ENCODE peak calls at places on chromosomes 16 and 17, in eight cellular contexts. One of them, this sample, is unnamed.

GRCh38 chr17:15083225-15083624 is 181.9 kb downstream of the PMP22 start:
- DNase-seq in heart right ventricle: no peak
- DNase-seq in astrocyte: no peak
- DNase-seq in kidney: no peak
- DNase-seq in kidney epithelial cell: no peak
- DNase-seq in MCF 10A: no peak
- DNase-seq in foreskin fibroblast: no peak
- DNase-seq in astrocyte of the spinal cord: no peak
- DNase-seq in this sample: no peak

GRCh38 chr17:75034236-75034908 is 12.4 kb downstream of the ATP5PD start:
- DNase-seq in heart right ventricle: peak; percentile 90
- DNase-seq in astrocyte: peak; percentile 71
- DNase-seq in kidney: peak; percentile 93
- DNase-seq in kidney epithelial cell: no peak
- DNase-seq in MCF 10A: peak; percentile 96
- DNase-seq in foreskin fibroblast: peak; percentile 93
- DNase-seq in astrocyte of the spinal cord: peak; percentile 87
- DNase-seq in this sample: peak; percentile 71

GRCh38 chr17:74807925-74808324 is 31.8 kb upstream of the NAT9 start:
- DNase-seq in heart right ventricle: no peak
- DNase-seq in astrocyte: no peak
- DNase-seq in kidney: no peak
- DNase-seq in kidney epithelial cell: no peak
- DNase-seq in MCF 10A: no peak
- DNase-seq in foreskin fibroblast: peak; percentile 16
- DNase-seq in astrocyte of the spinal cord: no peak
- DNase-seq in this sample: no peak

GRCh38 chr17:79513805-79514535 is 96.9 kb downstream of the RBFOX3 start:
- DNase-seq in heart right ventricle: no peak
- DNase-seq in astrocyte: no peak
- DNase-seq in kidney: no peak
- DNase-seq in kidney epithelial cell: no peak
- DNase-seq in MCF 10A: no peak
- DNase-seq in foreskin fibroblast: no peak
- DNase-seq in astrocyte of the spinal cord: no peak
- DNase-seq in this sample: no peak

GRCh38 chr17:40113961-40114272 is 7.9 kb upstream of the MSL1 start:
- DNase-seq in heart right ventricle: no peak
- DNase-seq in astrocyte: peak; percentile 58
- DNase-seq in kidney: no peak
- DNase-seq in kidney epithelial cell: no peak
- DNase-seq in MCF 10A: no peak
- DNase-seq in foreskin fibroblast: peak; percentile 66
- DNase-seq in astrocyte of the spinal cord: no peak
- DNase-seq in this sample: no peak

GRCh38 chr17:70127221-70127873 is 42.0 kb upstream of the KCNJ2 start:
- DNase-seq in heart right ventricle: no peak
- DNase-seq in astrocyte: no peak
- DNase-seq in kidney: no peak
- DNase-seq in kidney epithelial cell: no peak
- DNase-seq in MCF 10A: no peak
- DNase-seq in foreskin fibroblast: no peak
- DNase-seq in astrocyte of the spinal cord: no peak
- DNase-seq in this sample: no peak

GRCh38 chr17:67492251-67492740 is 115.2 kb downstream of the PITPNC1 start:
- DNase-seq in heart right ventricle: no peak
- DNase-seq in astrocyte: no peak
- DNase-seq in kidney: no peak
- DNase-seq in kidney epithelial cell: no peak
- DNase-seq in MCF 10A: no peak
- DNase-seq in foreskin fibroblast: no peak
- DNase-seq in astrocyte of the spinal cord: no peak
- DNase-seq in this sample: no peak

GRCh38 chr17:64092952-64093451 is 36.9 kb downstream of the ERN1 start:
- DNase-seq in heart right ventricle: no peak
- DNase-seq in astrocyte: no peak
- DNase-seq in kidney: no peak
- DNase-seq in kidney epithelial cell: no peak
- DNase-seq in MCF 10A: no peak
- DNase-seq in foreskin fibroblast: no peak
- DNase-seq in astrocyte of the spinal cord: no peak
- DNase-seq in this sample: no peak

GRCh38 chr17:11991461-11991860 is 5.8 kb downstream of the ZNF18 start:
- DNase-seq in heart right ventricle: no peak
- DNase-seq in astrocyte: no peak
- DNase-seq in kidney: no peak
- DNase-seq in kidney epithelial cell: no peak
- DNase-seq in MCF 10A: no peak
- DNase-seq in foreskin fibroblast: no peak
- DNase-seq in astrocyte of the spinal cord: no peak
- DNase-seq in this sample: no peak

GRCh38 chr16:55821210-55821609 is 11.7 kb downstream of the CES1 start:
- DNase-seq in heart right ventricle: no peak
- DNase-seq in astrocyte: no peak
- DNase-seq in kidney: no peak
- DNase-seq in kidney epithelial cell: no peak
- DNase-seq in MCF 10A: no peak
- DNase-seq in foreskin fibroblast: no peak
- DNase-seq in astrocyte of the spinal cord: no peak
- DNase-seq in this sample: no peak

GRCh38 chr17:1997587-1998425 is 27.3 kb downstream of the RTN4RL1 start:
- DNase-seq in heart right ventricle: no peak
- DNase-seq in astrocyte: no peak
- DNase-seq in kidney: peak; percentile 86
- DNase-seq in kidney epithelial cell: no peak
- DNase-seq in MCF 10A: no peak
- DNase-seq in foreskin fibroblast: peak; percentile 36
- DNase-seq in astrocyte of the spinal cord: no peak
- DNase-seq in this sample: no peak

GRCh38 chr17:40325156-40326013 is 16.4 kb downstream of the RARA start:
- DNase-seq in heart right ventricle: no peak
- DNase-seq in astrocyte: no peak
- DNase-seq in kidney: peak; percentile 48
- DNase-seq in kidney epithelial cell: no peak
- DNase-seq in MCF 10A: no peak
- DNase-seq in foreskin fibroblast: peak; percentile 3
- DNase-seq in astrocyte of the spinal cord: no peak
- DNase-seq in this sample: no peak

GRCh38 chr16:49664221-49665215 is 191.4 kb downstream of the ZNF423 start:
- DNase-seq in heart right ventricle: peak; percentile 57
- DNase-seq in astrocyte: no peak
- DNase-seq in kidney: peak; percentile 82
- DNase-seq in kidney epithelial cell: no peak
- DNase-seq in MCF 10A: no peak
- DNase-seq in foreskin fibroblast: peak; percentile 44
- DNase-seq in astrocyte of the spinal cord: no peak
- DNase-seq in this sample: no peak

GRCh38 chr17:45834471-45835396 is 9.9 kb upstream of the SPPL2C start:
- DNase-seq in heart right ventricle: no peak
- DNase-seq in astrocyte: no peak
- DNase-seq in kidney: no peak
- DNase-seq in kidney epithelial cell: no peak
- DNase-seq in MCF 10A: peak; percentile 35
- DNase-seq in foreskin fibroblast: no peak
- DNase-seq in astrocyte of the spinal cord: no peak
- DNase-seq in this sample: no peak

GRCh38 chr17:54021418-54021817 is 198.7 kb downstream of the KIF2B start:
- DNase-seq in heart right ventricle: no peak
- DNase-seq in astrocyte: no peak
- DNase-seq in kidney: no peak
- DNase-seq in kidney epithelial cell: no peak
- DNase-seq in MCF 10A: no peak
- DNase-seq in foreskin fibroblast: no peak
- DNase-seq in astrocyte of the spinal cord: no peak
- DNase-seq in this sample: no peak

DNA sequence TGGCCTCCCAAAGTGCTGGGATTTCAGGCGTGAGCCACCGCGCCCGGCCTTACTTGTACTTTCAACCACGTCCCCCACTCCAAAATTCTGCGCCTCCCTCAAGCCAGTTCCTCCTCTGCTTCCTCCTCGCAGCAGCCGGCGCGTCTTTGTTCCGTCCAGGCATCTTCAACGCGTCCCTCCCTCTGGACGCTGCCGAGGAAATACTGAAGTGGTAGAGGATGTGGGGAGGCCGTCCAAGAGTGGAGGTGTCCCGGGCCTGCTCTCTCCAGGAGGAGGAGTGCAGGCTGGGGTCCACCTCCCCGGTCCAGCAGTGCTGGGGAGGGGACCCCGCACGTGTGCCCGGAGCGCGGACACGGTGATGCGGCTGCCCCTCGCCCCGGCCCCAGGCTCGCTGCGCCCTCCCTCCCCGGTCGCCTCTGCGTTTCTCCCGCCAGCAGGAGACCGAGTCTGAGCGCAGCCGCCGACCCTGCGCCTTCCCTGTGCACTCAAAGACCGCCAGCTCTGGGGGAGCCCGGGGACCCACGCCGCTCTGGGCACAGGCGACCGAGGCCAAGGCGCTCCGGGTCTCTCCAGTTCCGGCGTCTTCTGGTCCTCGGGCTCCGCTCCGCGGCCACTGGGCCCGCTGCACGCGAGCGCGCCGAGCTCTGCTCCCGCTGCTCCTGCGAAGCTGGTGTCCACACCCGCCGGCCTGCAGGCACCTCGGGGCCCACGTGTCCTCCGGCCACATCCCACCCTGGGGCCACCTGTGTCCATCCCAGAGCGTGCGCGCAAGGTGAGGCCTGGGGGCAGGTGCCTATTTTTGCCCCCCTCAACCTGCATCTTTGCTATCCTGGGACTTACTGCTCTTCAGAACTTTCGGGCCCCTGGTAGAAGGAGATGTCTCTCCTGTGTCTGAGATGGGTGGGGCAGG is 31.7 kb downstream of the OSBPL7 start:
- DNase-seq in heart right ventricle: no peak
- DNase-seq in astrocyte: peak; percentile 14
- DNase-seq in kidney: peak; percentile 86
- DNase-seq in kidney epithelial cell: no peak
- DNase-seq in MCF 10A: peak; percentile 36
- DNase-seq in foreskin fibroblast: peak; percentile 82
- DNase-seq in astrocyte of the spinal cord: peak; percentile 31
- DNase-seq in this sample: no peak
- TF ChIP-seq CTCF in heart right ventricle: peak; percentile 66
- TF ChIP-seq CTCF in astrocyte: peak; percentile 8
- TF ChIP-seq CTCF in kidney: peak; percentile 41
- TF ChIP-seq CTCF in kidney epithelial cell: peak; percentile 45
- TF ChIP-seq CTCF in MCF 10A: peak; percentile 53
- TF ChIP-seq CTCF in foreskin fibroblast: peak; percentile 53
- TF ChIP-seq CTCF in astrocyte of the spinal cord: peak; percentile 54
- TF ChIP-seq CTCF in this sample: no peak

GRCh38 chr17:28686296-28686695 is 24.3 kb downstream of the SUPT6H start:
- DNase-seq in heart right ventricle: no peak
- DNase-seq in astrocyte: no peak
- DNase-seq in kidney: peak; percentile 6
- DNase-seq in kidney epithelial cell: no peak
- DNase-seq in MCF 10A: no peak
- DNase-seq in foreskin fibroblast: no peak
- DNase-seq in astrocyte of the spinal cord: no peak
- DNase-seq in this sample: no peak

GRCh38 chr17:28684963-28685362 is 23.0 kb downstream of the SUPT6H start:
- DNase-seq in heart right ventricle: no peak
- DNase-seq in astrocyte: no peak
- DNase-seq in kidney: peak; percentile 58
- DNase-seq in kidney epithelial cell: no peak
- DNase-seq in MCF 10A: peak; percentile 52
- DNase-seq in foreskin fibroblast: peak; percentile 57
- DNase-seq in astrocyte of the spinal cord: no peak
- DNase-seq in this sample: no peak

GRCh38 chr17:28685366-28685765 is 23.4 kb downstream of the SUPT6H start:
- DNase-seq in heart right ventricle: no peak
- DNase-seq in astrocyte: no peak
- DNase-seq in kidney: peak; percentile 21
- DNase-seq in kidney epithelial cell: no peak
- DNase-seq in MCF 10A: no peak
- DNase-seq in foreskin fibroblast: no peak
- DNase-seq in astrocyte of the spinal cord: no peak
- DNase-seq in this sample: no peak

GRCh38 chr17:28688481-28688880 is 23.2 kb downstream of the PROCA1 start:
- DNase-seq in heart right ventricle: no peak
- DNase-seq in astrocyte: no peak
- DNase-seq in kidney: no peak
- DNase-seq in kidney epithelial cell: no peak
- DNase-seq in MCF 10A: no peak
- DNase-seq in foreskin fibroblast: no peak
- DNase-seq in astrocyte of the spinal cord: no peak
- DNase-seq in this sample: no peak

DNA sequence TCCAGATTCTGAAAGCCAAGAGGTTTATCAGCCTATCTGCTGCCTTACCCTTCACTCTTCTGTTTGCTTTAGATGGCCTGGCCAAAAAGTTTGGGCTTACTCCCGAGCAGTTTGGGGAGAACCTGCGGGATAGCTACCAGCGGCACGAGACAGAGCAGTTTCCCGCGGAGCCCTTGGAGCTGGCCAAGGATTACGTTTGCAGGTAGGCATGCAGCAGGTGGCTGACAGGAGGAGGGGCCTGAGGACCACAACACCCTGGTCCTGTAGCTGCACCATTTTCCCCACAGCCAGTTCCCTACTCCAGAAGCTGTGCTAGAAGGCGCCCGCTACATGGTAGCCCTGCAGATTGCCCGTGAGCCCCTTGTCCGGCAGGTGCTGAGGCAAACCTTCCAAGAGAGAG is 20.6 kb downstream of the SUPT6H start:
- DNase-seq in heart right ventricle: no peak
- DNase-seq in astrocyte: no peak
- DNase-seq in kidney: peak; percentile 36
- DNase-seq in kidney epithelial cell: no peak
- DNase-seq in MCF 10A: no peak
- DNase-seq in foreskin fibroblast: no peak
- DNase-seq in astrocyte of the spinal cord: no peak
- DNase-seq in this sample: no peak
- TF ChIP-seq CTCF in heart right ventricle: no peak
- TF ChIP-seq CTCF in astrocyte: no peak
- TF ChIP-seq CTCF in kidney: no peak
- TF ChIP-seq CTCF in kidney epithelial cell: no peak
- TF ChIP-seq CTCF in MCF 10A: no peak
- TF ChIP-seq CTCF in foreskin fibroblast: no peak
- TF ChIP-seq CTCF in astrocyte of the spinal cord: no peak
- TF ChIP-seq CTCF in this sample: no peak

GRCh38 chr16:84735846-84736586 is 36.2 kb downstream of the USP10 start:
- DNase-seq in heart right ventricle: peak; percentile 45
- DNase-seq in astrocyte: no peak
- DNase-seq in kidney: no peak
- DNase-seq in kidney epithelial cell: no peak
- DNase-seq in MCF 10A: peak; percentile 36
- DNase-seq in foreskin fibroblast: no peak
- DNase-seq in astrocyte of the spinal cord: no peak
- DNase-seq in this sample: no peak
- TF ChIP-seq CTCF in heart right ventricle: peak; percentile 26
- TF ChIP-seq CTCF in astrocyte: no peak
- TF ChIP-seq CTCF in kidney: peak; percentile 19
- TF ChIP-seq CTCF in kidney epithelial cell: no peak
- TF ChIP-seq CTCF in MCF 10A: no peak
- TF ChIP-seq CTCF in foreskin fibroblast: no peak
- TF ChIP-seq CTCF in astrocyte of the spinal cord: peak; percentile 22
- TF ChIP-seq CTCF in this sample: no peak

DNA sequence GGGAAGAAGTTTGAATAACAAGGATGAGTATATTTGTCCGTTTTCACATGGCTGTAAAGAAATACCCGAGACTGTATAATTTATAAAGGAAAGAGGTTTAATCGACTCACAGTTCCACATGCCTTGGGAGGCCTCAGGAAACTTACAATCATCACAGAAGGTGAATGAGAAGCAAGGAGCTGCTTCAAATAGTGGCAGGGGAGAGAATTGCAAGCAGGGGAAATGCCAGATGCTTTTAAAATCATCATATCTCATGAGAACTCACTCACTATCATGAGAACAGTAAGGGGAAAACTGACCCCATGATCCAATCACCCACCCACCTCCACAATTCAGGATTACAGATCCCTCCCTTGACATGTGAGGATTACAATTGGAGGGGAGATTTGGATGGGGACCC is 212.8 kb upstream of the CDH8 start:
- DNase-seq in heart right ventricle: no peak
- DNase-seq in astrocyte: no peak
- DNase-seq in kidney: no peak
- DNase-seq in kidney epithelial cell: no peak
- DNase-seq in MCF 10A: no peak
- DNase-seq in foreskin fibroblast: no peak
- DNase-seq in astrocyte of the spinal cord: no peak
- DNase-seq in this sample: no peak
- TF ChIP-seq CTCF in heart right ventricle: no peak
- TF ChIP-seq CTCF in astrocyte: no peak
- TF ChIP-seq CTCF in kidney: no peak
- TF ChIP-seq CTCF in kidney epithelial cell: no peak
- TF ChIP-seq CTCF in MCF 10A: peak; percentile 6
- TF ChIP-seq CTCF in foreskin fibroblast: no peak
- TF ChIP-seq CTCF in astrocyte of the spinal cord: no peak
- TF ChIP-seq CTCF in this sample: no peak

This sample was measured in mesothelial cell of epicardium.